ENCODE peak calls at places on chromosomes 1 and 21, in eight cellular contexts. A is GM19239; X is GM20000; H is NCI-H1694 treated with DMSO at 0.1 percent for 48 hours; E is NCI-H1436; T is anterior cingulate cortex; V is GM04503; I is activated CD4-positive, alpha-beta T cell treated with anti-CD3 and anti-CD28 coated beads for 24 hours. Z is an unnamed sample.

GRCh38 chr1:183739082-183739481 is 65.8 kb upstream of the RGL1 start:
- DNase-seq in E (no peak), T (no peak), H (no peak), X (no peak), V (no peak), A (no peak), I (no peak), Z (no peak)

GRCh38 chr1:39427912-39428311 is 63.5 kb upstream of the BMP8A start:
- DNase-seq in V (no peak), A (no peak), H (no peak), E (no peak), T (no peak), I (no peak), X (no peak), Z (no peak)

GRCh38 chr1:210689741-210690635 is 361.3 kb downstream of the HHAT start:
- DNase-seq in E (no peak), H (no peak), I (no peak), X (no peak), A (no peak), V (no peak), T (no peak), Z (no peak)

GRCh38 chr1:229556551-229556950 is 2.0 kb downstream of the ABCB10 start:
- DNase-seq in A (no peak), V (no peak), X (no peak), T (no peak), H (no peak), I (no peak), E (no peak), Z (no peak)

GRCh38 chr1:192943108-192943507 is 116.1 kb downstream of the UCHL5 start:
- DNase-seq in I (no peak), H (no peak), A (no peak), X (no peak), E (no peak), V (no peak), T (no peak), Z (no peak)

GRCh38 chr1:20685099-20685662 is 24.0 kb upstream of the DDOST start:
- DNase-seq in I (no peak), E (no peak), X (no peak), A (no peak), T (peak; percentile 30), H (no peak), V (no peak), Z (no peak)

GRCh38 chr1:40774266-40774998 is 9.2 kb upstream of the KCNQ4 start:
- DNase-seq in I (peak; percentile 58), X (peak; percentile 73), E (peak; percentile 51), V (no peak), T (no peak), H (peak; percentile 14), A (no peak), Z (no peak)

GRCh38 chr21:43884012-43884860 is 19.2 kb downstream of the AGPAT3 start:
- DNase-seq in X (peak; percentile 62), E (no peak), I (no peak), H (no peak), V (no peak), A (no peak), T (no peak), Z (peak; percentile 56)

GRCh38 chr1:235503333-235504121 is 725 bp downstream of the B3GALNT2 start:
- DNase-seq in E (peak; percentile 34), H (peak; percentile 43), V (no peak), T (peak; percentile 40), X (peak; percentile 51), I (no peak), A (peak; percentile 24), Z (no peak)

GRCh38 chr1:221697924-221698425 is 43.9 kb downstream of the DUSP10 start:
- DNase-seq in H (no peak), V (peak; percentile 53), T (no peak), A (no peak), I (no peak), X (no peak), E (no peak), Z (no peak)

GRCh38 chr1:36142121-36142520 is 7.2 kb downstream of the TRAPPC3 start:
- DNase-seq in I (no peak), V (no peak), H (peak; percentile 13), A (no peak), E (no peak), T (no peak), X (no peak), Z (no peak)

GRCh38 chr1:85179517-85179916 is 21.3 kb downstream of the SYDE2 start:
- DNase-seq in T (no peak), A (no peak), E (no peak), V (no peak), X (no peak), H (no peak), I (no peak), Z (no peak)

GRCh38 chr21:35825370-35825769 is 235.0 kb downstream of the SETD4 start:
- DNase-seq in V (no peak), H (no peak), I (no peak), T (no peak), X (no peak), E (no peak), A (no peak), Z (no peak)

GRCh38 chr1:101237229-101237837 is 514 bp downstream of the S1PR1 start:
- DNase-seq in A (no peak), H (peak; percentile 33), X (peak; percentile 16), E (no peak), I (no peak), V (peak; percentile 81), T (no peak), Z (no peak)

GRCh38 chr1:165129568-165130164 is 226.8 kb downstream of the LMX1A start:
- DNase-seq in T (peak; percentile 19), A (no peak), H (peak; percentile 88), I (no peak), E (peak; percentile 75), V (no peak), X (peak; percentile 43), Z (peak; percentile 18)

GRCh38 chr1:220775238-220775853 is 11.4 kb upstream of the MTARC1 start:
- DNase-seq in V (no peak), E (peak; percentile 34), H (peak; percentile 48), X (peak; percentile 50), T (no peak), A (peak; percentile 31), I (peak; percentile 11), Z (peak; percentile 22)

GRCh38 chr1:155197901-155198546 is 9.7 kb downstream of the THBS3 start:
- DNase-seq in V (no peak), E (no peak), T (no peak), I (no peak), A (no peak), X (no peak), H (no peak), Z (no peak)

GRCh38 chr1:184890539-184890973 is 83.8 kb downstream of the NIBAN1 start:
- DNase-seq in V (no peak), T (no peak), H (peak; percentile 47), I (no peak), X (no peak), A (no peak), E (no peak), Z (no peak)

GRCh38 chr1:117600325-117600916 is 5.4 kb upstream of the TENT5C start:
- DNase-seq in V (no peak), I (no peak), E (no peak), H (no peak), X (no peak), A (no peak), T (no peak), Z (no peak)

GRCh38 chr1:94646786-94647555 is 105.4 kb upstream of the F3 start:
- DNase-seq in H (no peak), E (no peak), T (no peak), X (no peak), I (no peak), A (no peak), V (peak; percentile 42), Z (no peak)

GRCh38 chr1:20440785-20441200 is 45.2 kb downstream of the CAMK2N1 start:
- DNase-seq in T (peak; percentile 67), E (no peak), H (peak; percentile 15), A (peak; percentile 52), X (peak; percentile 73), I (peak; percentile 18), V (no peak), Z (peak; percentile 48)

GRCh38 chr1:59332983-59333382 is 36.1 kb downstream of the FGGY start:
- DNase-seq in V (no peak), I (no peak), X (no peak), H (no peak), E (no peak), A (no peak), T (no peak), Z (no peak)

GRCh38 chr1:219788091-219788490 is 140.3 kb downstream of the SLC30A10 start:
- DNase-seq in T (no peak), X (no peak), H (no peak), A (no peak), I (no peak), V (no peak), E (no peak), Z (no peak)

GRCh38 chr1:207807395-207808321 is 55.8 kb downstream of the CD46 start:
- DNase-seq in V (no peak), A (no peak), I (no peak), H (no peak), E (no peak), T (peak; percentile 43), X (no peak), Z (no peak)

GRCh38 chr1:28594661-28595411 is 2.8 kb downstream of the RAB42 start:
- DNase-seq in A (no peak), V (no peak), H (no peak), T (peak; percentile 16), E (no peak), X (no peak), I (no peak), Z (no peak)

GRCh38 chr1:244381887-244382565 is 69.7 kb downstream of the ADSS2 start:
- DNase-seq in E (no peak), I (no peak), V (peak; percentile 30), H (no peak), T (no peak), X (no peak), A (no peak), Z (no peak)

GRCh38 chr1:232186936-232187335 is 443.0 kb downstream of the SIPA1L2 start:
- DNase-seq in I (no peak), T (no peak), H (peak; percentile 81), E (peak; percentile 8), V (no peak), X (no peak), A (no peak), Z (no peak)

GRCh38 chr1:111369177-111369576 is 58.4 kb downstream of the OVGP1 start:
- DNase-seq in H (no peak), A (no peak), T (no peak), X (no peak), E (no peak), I (no peak), V (no peak), Z (no peak)

GRCh38 chr1:17013598-17014320 is 2.0 kb upstream of the ATP13A2 start:
- DNase-seq in X (peak; percentile 22), H (peak; percentile 21), T (no peak), E (no peak), A (no peak), I (no peak), V (no peak), Z (no peak)

GRCh38 chr1:102640872-102641271 is 467.4 kb downstream of the COL11A1 start:
- DNase-seq in V (no peak), T (no peak), A (no peak), I (no peak), E (no peak), X (no peak), H (no peak), Z (no peak)

GRCh38 chr1:52159033-52159789 is 17.3 kb downstream of the ZFYVE9 start:
- DNase-seq in H (no peak), X (no peak), A (no peak), V (no peak), E (no peak), T (no peak), I (no peak), Z (no peak)

GRCh38 chr1:161739865-161740566 is 9.6 kb upstream of the DUSP12 start:
- DNase-seq in I (no peak), V (no peak), A (no peak), T (no peak), H (no peak), E (no peak), X (no peak), Z (no peak)

GRCh38 chr21:16117851-16118592 is 388.2 kb downstream of the USP25 start:
- DNase-seq in T (no peak), H (no peak), E (no peak), X (no peak), I (no peak), V (peak; percentile 60), A (no peak), Z (no peak)

GRCh38 chr1:197917813-197918646 is 858 bp downstream of the LHX9 start:
- DNase-seq in A (no peak), T (no peak), V (no peak), H (no peak), I (no peak), E (no peak), X (peak; percentile 22), Z (no peak)

Z was measured in GM12891.